ENCODE peak calls at places on chromosome 4, in eight cellular contexts. Q is ELR; U is HEK293T; K is PC-9; T is stimulated activated CD4-positive, alpha-beta T cell treated with anti-CD3 and anti-CD28 coated beads, Interleukin-12 subunit alpha, Interleukin-12 subunit beta, amount 100 ng/mL, for 4 hours; O is BJ; S is tibial artery; H is T-cell. Z is an unnamed sample.

GRCh38 chr4:61520688-61521160 is 320.6 kb downstream of the ADGRL3 start:
- DNase-seq in T (no peak), K (peak; percentile 44), U (no peak), O (no peak), S (no peak), Q (peak; percentile 42), H (no peak), Z (no peak)

GRCh38 chr4:155008389-155008788 is 200.0 kb upstream of the NPY2R start:
- DNase-seq in Q (peak; percentile 22), T (no peak), K (no peak), H (no peak), U (no peak), O (no peak), S (no peak), Z (no peak)

GRCh38 chr4:4901877-4902276 is 42.4 kb downstream of the MSX1 start:
- DNase-seq in O (no peak), H (no peak), U (no peak), T (no peak), K (no peak), Q (no peak), S (no peak), Z (no peak)

GRCh38 chr4:126701756-126702155 is 931.0 kb upstream of the INTU start:
- DNase-seq in S (no peak), T (no peak), Q (peak; percentile 55), O (peak; percentile 41), U (no peak), H (no peak), K (no peak), Z (no peak)

GRCh38 chr4:2276581-2277325 is 14.8 kb upstream of the MXD4 start:
- DNase-seq in Q (no peak), T (no peak), S (no peak), U (no peak), H (no peak), K (no peak), O (no peak), Z (no peak)

GRCh38 chr4:27048350-27049100 is 187.9 kb downstream of the STIM2 start:
- DNase-seq in T (no peak), H (no peak), O (no peak), S (no peak), K (peak; percentile 4), Q (peak; percentile 59), U (peak; percentile 21), Z (no peak)

GRCh38 chr4:155604718-155605601 is 61.7 kb upstream of the GUCY1A1 start:
- DNase-seq in Q (peak; percentile 76), K (no peak), H (no peak), T (no peak), O (peak; percentile 64), S (peak; percentile 61), U (no peak), Z (no peak)

GRCh38 chr4:654871-655734 is 19.0 kb downstream of the ATP5ME start:
- DNase-seq in K (no peak), U (no peak), Q (no peak), H (no peak), O (no peak), T (no peak), S (no peak), Z (no peak)

Z was measured in stimulated activated naive B cell treated with anti-CD40 and anti-IgM and Interleukin-4, amounts not matched to agents 10 μg/mL and 1 μg/mL and 100 μg/mL, for 72 hours.